ENCODE peak calls at places on chromosomes 6 and 20, in six cellular contexts. B is GM10248; T is AG04450; D is neural crest cell; H is breast epithelium; C is CD8-positive, alpha-beta T cell. A is an unnamed sample.

GRCh38 chr20:31675828-31676533 is 38.3 kb downstream of the COX4I2 start:
- DNase-seq in H (no peak), T (no peak), C (peak; percentile 6), B (peak; percentile 54), D (no peak), A (no peak)

GRCh38 chr6:11201772-11202512 is 30.5 kb downstream of the NEDD9 start:
- DNase-seq in H (no peak), D (no peak), T (no peak), B (no peak), C (no peak), A (no peak)

GRCh38 chr20:13487202-13487601 is 151.5 kb downstream of the TASP1 start:
- DNase-seq in T (no peak), B (no peak), D (no peak), H (no peak), C (no peak), A (no peak)

GRCh38 chr20:50578061-50578777 is 68.0 kb downstream of the PTPN1 start:
- DNase-seq in C (no peak), B (no peak), H (no peak), D (no peak), T (no peak), A (no peak)

GRCh38 chr6:35044771-35045275 is 96.3 kb downstream of the TCP11 start:
- DNase-seq in H (no peak), C (no peak), D (no peak), B (no peak), T (no peak), A (no peak)

GRCh38 chr6:156741287-156742073 is 35.7 kb upstream of the ARID1B start:
- DNase-seq in D (no peak), C (no peak), H (no peak), B (no peak), T (no peak), A (no peak)

GRCh38 chr6:111980979-111981378 is 72.9 kb upstream of the CCN6 start:
- DNase-seq in H (no peak), D (no peak), T (no peak), C (no peak), B (no peak), A (no peak)

GRCh38 chr20:58683132-58683531 is 9.5 kb upstream of the NPEPL1 start:
- DNase-seq in H (no peak), T (no peak), D (no peak), C (no peak), B (no peak), A (no peak)

GRCh38 chr6:157187182-157188093 is 135.9 kb downstream of the TMEM242 start:
- DNase-seq in B (no peak), D (no peak), C (no peak), H (no peak), T (no peak), A (no peak)

GRCh38 chr6:78302411-78302810 is 564.9 kb upstream of the IRAK1BP1 start:
- DNase-seq in C (no peak), D (no peak), H (no peak), B (no peak), T (no peak), A (no peak)

GRCh38 chr6:7271205-7271534 is 41.8 kb downstream of the SSR1 start:
- DNase-seq in D (no peak), T (no peak), H (no peak), B (no peak), C (no peak), A (no peak)

GRCh38 chr6:111950661-111951426 is 77.6 kb upstream of the FYN start:
- DNase-seq in H (no peak), D (no peak), B (no peak), T (no peak), C (no peak), A (no peak)

GRCh38 chr6:5214570-5215052 is 46.1 kb downstream of the LYRM4 start:
- DNase-seq in C (no peak), D (peak; percentile 44), T (peak; percentile 54), H (no peak), B (no peak), A (no peak)

GRCh38 chr20:38136421-38137245 is 28.4 kb downstream of the TGM2 start:
- DNase-seq in C (no peak), T (no peak), D (no peak), B (no peak), H (no peak), A (no peak)

GRCh38 chr6:5481024-5481423 is 219.7 kb downstream of the FARS2 start:
- DNase-seq in D (no peak), T (no peak), B (no peak), C (no peak), H (no peak), A (no peak)

GRCh38 chr20:4014031-4014474 is 1.3 kb downstream of the RNF24 start:
- DNase-seq in C (no peak), H (no peak), B (peak; percentile 43), T (peak; percentile 47), D (no peak), A (peak; percentile 59)

GRCh38 chr6:135451617-135452190 is 45.8 kb downstream of the AHI1 start:
- DNase-seq in B (no peak), C (no peak), T (no peak), H (no peak), D (no peak), A (no peak)

GRCh38 chr20:63963784-63964301 is 5.9 kb downstream of the ZNF512B start:
- DNase-seq in B (no peak), C (no peak), H (no peak), D (no peak), T (no peak), A (no peak)

GRCh38 chr20:57698191-57698866 is 11.5 kb downstream of the PMEPA1 start:
- DNase-seq in H (no peak), B (no peak), C (no peak), D (no peak), T (peak; percentile 91), A (peak; percentile 73)

GRCh38 chr6:131784561-131784960 is 23.3 kb upstream of the ENPP1 start:
- DNase-seq in B (no peak), H (no peak), T (no peak), C (no peak), D (no peak), A (no peak)

GRCh38 chr6:131789219-131789618 is 18.6 kb upstream of the ENPP1 start:
- DNase-seq in C (no peak), D (no peak), H (no peak), B (no peak), T (no peak), A (no peak)

GRCh38 chr6:131782764-131783163 is 25.1 kb upstream of the ENPP1 start:
- DNase-seq in B (no peak), T (no peak), H (no peak), D (no peak), C (no peak), A (no peak)

GRCh38 chr6:131787955-131788712 is 19.7 kb upstream of the ENPP1 start:
- DNase-seq in B (no peak), T (no peak), D (no peak), H (no peak), C (no peak), A (peak; percentile 19)

GRCh38 chr6:131787079-131787478 is 20.7 kb upstream of the ENPP1 start:
- DNase-seq in C (no peak), B (no peak), T (no peak), H (no peak), D (no peak), A (no peak)
- TF ChIP-seq CTCF in C (no peak), B (no peak), T (no peak), H (no peak), D (no peak), A (no peak)

DNA sequence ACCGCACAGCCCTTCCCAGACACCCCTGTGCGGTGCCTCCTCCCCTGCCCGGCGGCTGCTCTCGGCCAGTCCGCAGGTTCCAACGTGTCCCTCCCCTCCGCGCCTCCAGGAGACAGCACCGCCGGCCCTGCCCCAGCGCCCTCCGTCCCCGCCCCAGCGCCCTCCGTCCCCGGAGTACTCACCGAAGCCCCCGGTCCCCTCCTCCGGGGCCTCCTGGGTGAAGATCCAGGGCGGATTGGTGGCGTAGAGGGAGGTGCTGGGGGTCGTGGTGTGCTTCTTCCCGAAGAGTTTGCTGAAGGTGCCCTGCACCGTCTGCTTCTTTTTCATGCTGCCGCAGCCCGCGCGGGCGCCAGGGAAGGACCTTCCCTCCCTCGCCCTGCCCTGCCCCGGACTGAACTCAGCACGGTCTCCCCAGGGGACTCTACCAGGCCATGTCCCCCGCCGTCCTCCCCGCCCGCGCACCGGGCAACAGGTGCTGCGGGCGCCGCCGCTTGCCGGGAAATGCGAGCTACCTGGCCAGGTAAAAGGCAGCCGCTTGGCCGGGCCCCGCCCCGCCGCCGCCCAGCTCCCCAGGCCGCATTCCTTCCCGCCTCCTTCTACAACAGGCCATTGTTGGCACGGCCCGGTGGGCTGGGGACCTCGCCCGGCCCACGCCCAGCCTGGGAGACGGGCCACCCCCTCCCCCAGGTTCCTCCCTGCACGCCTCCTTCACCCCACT is at the start of gene C6orf132:
- DNase-seq in D (peak; percentile 24), H (peak; percentile 87), B (no peak), T (no peak), C (no peak), A (no peak)
- TF ChIP-seq CTCF in D (no peak), H (peak; percentile 34), B (no peak), T (no peak), C (no peak), A (peak; percentile 2)

GRCh38 chr6:1337791-1338190 is 25.9 kb downstream of the FOXQ1 start:
- DNase-seq in C (no peak), H (no peak), D (no peak), B (no peak), T (no peak), A (peak; percentile 56)

GRCh38 chr6:1334725-1335124 is 22.8 kb downstream of the FOXQ1 start:
- DNase-seq in H (no peak), B (no peak), C (no peak), T (no peak), D (no peak), A (no peak)

GRCh38 chr6:1335367-1336037 is 23.6 kb downstream of the FOXQ1 start:
- DNase-seq in C (no peak), D (no peak), T (no peak), B (no peak), H (no peak), A (peak; percentile 67)

DNA sequence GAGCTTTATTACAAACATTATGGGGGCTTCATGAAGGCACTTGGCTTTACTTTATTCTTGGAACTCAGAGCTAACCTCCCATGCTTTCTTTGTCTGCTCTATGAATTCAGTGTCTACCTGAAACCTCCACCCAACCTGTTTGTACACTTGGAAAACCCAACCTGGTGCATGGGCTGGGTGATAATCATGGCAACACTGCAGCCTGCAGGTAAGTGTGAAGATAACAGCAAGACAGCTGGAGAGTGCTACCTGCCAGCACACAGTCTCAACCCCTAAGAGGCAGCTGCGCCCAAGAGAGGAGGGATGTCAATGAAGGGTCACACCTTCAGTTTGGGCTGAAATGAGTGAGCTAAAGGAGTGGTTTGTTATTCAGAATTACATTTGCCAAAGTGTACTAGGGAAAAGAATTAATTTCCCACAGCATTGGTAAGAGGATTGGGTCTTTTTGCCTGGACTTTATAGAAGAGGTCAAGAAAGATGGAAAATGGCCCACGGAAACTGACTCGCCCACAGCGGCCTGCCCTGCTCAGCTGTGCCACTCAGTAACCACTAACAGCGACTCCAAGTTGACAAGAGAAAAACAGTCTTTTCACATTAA is 24.4 kb downstream of the FOXQ1 start:
- DNase-seq in B (no peak), D (no peak), H (peak; percentile 56), C (no peak), T (no peak), A (no peak)
- TF ChIP-seq CTCF in B (no peak), D (no peak), H (peak; percentile 78), C (no peak), T (peak; percentile 14), A (peak; percentile 19)

DNA sequence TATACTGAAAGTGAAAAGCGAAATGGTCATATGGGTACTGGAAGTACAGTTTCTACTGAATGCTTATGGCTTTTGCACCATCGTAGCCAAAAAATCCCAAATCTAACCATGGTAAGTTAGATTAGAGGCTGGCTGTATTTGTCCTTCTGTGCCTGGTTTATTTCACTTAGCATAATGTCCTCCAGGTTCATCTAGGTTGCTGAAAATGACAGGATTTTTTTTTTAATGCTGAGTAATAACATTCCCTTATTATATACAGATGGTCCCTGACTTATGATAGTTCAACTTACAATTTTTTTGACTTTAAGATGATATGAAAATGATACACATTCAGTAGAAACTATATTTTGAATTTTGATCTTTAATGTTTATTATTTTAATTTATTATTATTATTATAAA is 7.6 kb downstream of the MYCT1 start:
- DNase-seq in H (no peak), T (no peak), B (no peak), C (no peak), D (no peak), A (no peak)
- TF ChIP-seq CTCF in H (no peak), T (no peak), B (no peak), C (no peak), D (no peak), A (no peak)

A was measured in AG09319.